ENCODE peak calls at places on chromosome 2, in eight cellular contexts. I is mammary epithelial cell; B is HuH-7; Y is AG08395; L is CD4-positive, CD25-positive, alpha-beta regulatory T cell; R is psoas muscle; W is posterior vena cava; T is HCEC 1CT. F is an unnamed sample.

GRCh38 chr2:205175831-205176230 is 506.5 kb upstream of the NRP2 start:
- DNase-seq in I (no peak), B (no peak), Y (no peak), L (no peak), R (no peak), W (no peak), T (no peak), F (peak; percentile 28)

GRCh38 chr2:11674983-11675382 is 5.0 kb upstream of the NTSR2 start:
- DNase-seq in I (no peak), B (no peak), Y (no peak), L (no peak), R (no peak), W (peak; percentile 30), T (no peak), F (no peak)

GRCh38 chr2:203861197-203861596 is 6.4 kb upstream of the CTLA4 start:
- DNase-seq in I (no peak), B (no peak), Y (no peak), L (no peak), R (no peak), W (no peak), T (no peak), F (no peak)

GRCh38 chr2:239302083-239302807 is 98.6 kb downstream of the HDAC4 start:
- DNase-seq in I (no peak), B (no peak), Y (no peak), L (no peak), R (peak; percentile 65), W (peak; percentile 71), T (no peak), F (no peak)

GRCh38 chr2:197920581-197921213 is 116.3 kb downstream of the PLCL1 start:
- DNase-seq in I (no peak), B (no peak), Y (no peak), L (no peak), R (no peak), W (no peak), T (no peak), F (no peak)

GRCh38 chr2:156466739-156467405 is 30.7 kb downstream of the GPD2 start:
- DNase-seq in I (no peak), B (no peak), Y (peak; percentile 54), L (no peak), R (no peak), W (no peak), T (peak; percentile 39), F (peak; percentile 75)

GRCh38 chr2:147521936-147522335 is 322.9 kb upstream of the ACVR2A start:
- DNase-seq in I (no peak), B (no peak), Y (no peak), L (no peak), R (no peak), W (no peak), T (no peak), F (peak; percentile 12)

GRCh38 chr2:30421551-30422436 is 25.3 kb upstream of the LCLAT1 start:
- DNase-seq in I (peak; percentile 27), B (no peak), Y (peak; percentile 67), L (no peak), R (no peak), W (no peak), T (peak; percentile 17), F (peak; percentile 95)

GRCh38 chr2:24486628-24487027 is 4.4 kb upstream of the NCOA1 start:
- DNase-seq in I (no peak), B (peak; percentile 23), Y (no peak), L (no peak), R (no peak), W (no peak), T (no peak), F (no peak)

GRCh38 chr2:30266051-30266621 is 34.8 kb downstream of the LBH start:
- DNase-seq in I (no peak), B (no peak), Y (no peak), L (peak; percentile 36), R (no peak), W (no peak), T (no peak), F (no peak)

GRCh38 chr2:127901339-127902072 is 15.8 kb upstream of the AMMECR1L start:
- DNase-seq in I (no peak), B (no peak), Y (no peak), L (no peak), R (peak; percentile 45), W (peak; percentile 91), T (no peak), F (peak; percentile 16)

GRCh38 chr2:42801388-42801787 is 9.0 kb upstream of the HAAO start:
- DNase-seq in I (no peak), B (no peak), Y (peak; percentile 34), L (no peak), R (no peak), W (no peak), T (no peak), F (peak; percentile 52)

GRCh38 chr2:187403568-187404260 is 44.3 kb downstream of the CALCRL start:
- DNase-seq in I (no peak), B (no peak), Y (peak; percentile 2), L (no peak), R (no peak), W (no peak), T (no peak), F (peak; percentile 17)

GRCh38 chr2:96695602-96696001 is 44.3 kb downstream of the LMAN2L start:
- DNase-seq in I (no peak), B (no peak), Y (no peak), L (no peak), R (no peak), W (no peak), T (no peak), F (no peak)

GRCh38 chr2:215436705-215437570 is 1.1 kb upstream of the FN1 start:
- DNase-seq in I (no peak), B (no peak), Y (no peak), L (no peak), R (no peak), W (no peak), T (no peak), F (peak; percentile 56)

GRCh38 chr2:227861011-227861410 is 10.4 kb upstream of the DAW1 start:
- DNase-seq in I (no peak), B (no peak), Y (no peak), L (no peak), R (no peak), W (no peak), T (no peak), F (no peak)

GRCh38 chr2:28606986-28607441 is 111.2 kb downstream of the PLB1 start:
- DNase-seq in I (no peak), B (no peak), Y (no peak), L (no peak), R (no peak), W (no peak), T (peak; percentile 74), F (no peak)

GRCh38 chr2:207662203-207662602 is 37.0 kb upstream of the METTL21A start:
- DNase-seq in I (no peak), B (no peak), Y (no peak), L (no peak), R (no peak), W (no peak), T (no peak), F (no peak)

GRCh38 chr2:97662386-97662894 is 1.4 kb downstream of the ACTR1B start:
- DNase-seq in I (no peak), B (no peak), Y (no peak), L (no peak), R (no peak), W (no peak), T (no peak), F (no peak)

GRCh38 chr2:71606244-71606643 is 152.9 kb downstream of the DYSF start:
- DNase-seq in I (no peak), B (no peak), Y (no peak), L (no peak), R (peak; percentile 3), W (peak; percentile 46), T (no peak), F (no peak)

GRCh38 chr2:86768189-86768949 is 22.3 kb downstream of the CD8A start:
- DNase-seq in I (no peak), B (no peak), Y (no peak), L (no peak), R (no peak), W (no peak), T (no peak), F (no peak)

GRCh38 chr2:152553518-152553917 is 163.7 kb downstream of the PRPF40A start:
- DNase-seq in I (no peak), B (no peak), Y (no peak), L (no peak), R (no peak), W (no peak), T (no peak), F (no peak)

GRCh38 chr2:135256531-135257258 is 204.6 kb downstream of the RAB3GAP1 start:
- DNase-seq in I (peak; percentile 76), B (no peak), Y (no peak), L (no peak), R (no peak), W (no peak), T (peak; percentile 68), F (peak; percentile 68)